ENCODE peak calls at places on chromosomes 16 and 17, in eight cellular contexts. M, Q, A, U, F, S, K and I are unnamed samples.

GRCh38 chr17:61458491-61459433 is 6.5 kb downstream of the TBX4 start:
- DNase-seq in M (no peak), Q (no peak), A (no peak), U (no peak), F (no peak), S (no peak), K (no peak), I (no peak)

GRCh38 chr17:53792451-53792850 is 30.3 kb upstream of the KIF2B start:
- DNase-seq in M (no peak), Q (no peak), A (no peak), U (no peak), F (no peak), S (no peak), K (no peak), I (no peak)

GRCh38 chr16:22692916-22693646 is 120.9 kb upstream of the HS3ST2 start:
- DNase-seq in M (no peak), Q (no peak), A (no peak), U (peak), F (no peak), S (no peak), K (no peak), I (peak)

GRCh38 chr16:74309789-74310781 is 13.5 kb downstream of the PSMD7 start:
- DNase-seq in M (no peak), Q (no peak), A (peak), U (peak), F (peak), S (peak), K (peak), I (peak)

GRCh38 chr17:77644981-77645380 is 313.5 kb upstream of the TNRC6C start:
- DNase-seq in M (no peak), Q (no peak), A (no peak), U (no peak), F (no peak), S (no peak), K (no peak), I (no peak)

GRCh38 chr17:82257473-82257872 is 16.0 kb downstream of the CSNK1D start:
- DNase-seq in M (no peak), Q (no peak), A (no peak), U (no peak), F (no peak), S (peak), K (peak), I (peak)

GRCh38 chr16:4200781-4201137 is 41.1 kb downstream of the SRL start:
- DNase-seq in M (no peak), Q (no peak), A (peak), U (no peak), F (no peak), S (peak), K (no peak), I (peak)

GRCh38 chr17:68598074-68598473 is 3.1 kb downstream of the FAM20A start:
- DNase-seq in M (no peak), Q (no peak), A (no peak), U (no peak), F (no peak), S (no peak), K (no peak), I (no peak)

GRCh38 chr16:31480851-31481250 is 2.1 kb upstream of the SLC5A2 start:
- DNase-seq in M (no peak), Q (no peak), A (no peak), U (no peak), F (no peak), S (peak), K (no peak), I (no peak)

GRCh38 chr17:72743037-72743467 is 349.4 kb downstream of the SLC39A11 start:
- DNase-seq in M (no peak), Q (no peak), A (no peak), U (no peak), F (no peak), S (no peak), K (no peak), I (no peak)

GRCh38 chr16:4011225-4011939 is 104.9 kb downstream of the ADCY9 start:
- DNase-seq in M (no peak), Q (no peak), A (no peak), U (no peak), F (no peak), S (no peak), K (no peak), I (no peak)

GRCh38 chr16:88365244-88365865 is 17.4 kb upstream of the ZNF469 start:
- DNase-seq in M (no peak), Q (peak), A (no peak), U (no peak), F (no peak), S (no peak), K (no peak), I (no peak)